ENCODE peak calls at places on chromosomes 2 and 18, in seven cellular contexts. One of them, this sample, is unnamed.

GRCh38 chr2:28393115-28393836 is 618 bp downstream of the FOSL2 start:
- DNase-seq in NCI-H1048: no peak
- DNase-seq in HuH-7.5: peak; percentile 43
- DNase-seq in SIG-M5: no peak
- DNase-seq in posterior vena cava: peak; percentile 93
- DNase-seq in SHP77: no peak
- DNase-seq in Daoy: peak; percentile 81
- DNase-seq in this sample: peak; percentile 80

GRCh38 chr2:226903179-226903578 is 67.3 kb downstream of the RHBDD1 start:
- DNase-seq in NCI-H1048: no peak
- DNase-seq in HuH-7.5: no peak
- DNase-seq in SIG-M5: no peak
- DNase-seq in posterior vena cava: no peak
- DNase-seq in SHP77: no peak
- DNase-seq in Daoy: peak; percentile 78
- DNase-seq in this sample: no peak

GRCh38 chr2:117087565-117088291 is 726.8 kb upstream of the DDX18 start:
- DNase-seq in NCI-H1048: no peak
- DNase-seq in HuH-7.5: no peak
- DNase-seq in SIG-M5: no peak
- DNase-seq in posterior vena cava: no peak
- DNase-seq in SHP77: no peak
- DNase-seq in Daoy: no peak
- DNase-seq in this sample: no peak

GRCh38 chr2:190404487-190404886 is 3.7 kb upstream of the MFSD6 start:
- DNase-seq in NCI-H1048: no peak
- DNase-seq in HuH-7.5: no peak
- DNase-seq in SIG-M5: peak; percentile 81
- DNase-seq in posterior vena cava: no peak
- DNase-seq in SHP77: no peak
- DNase-seq in Daoy: peak; percentile 53
- DNase-seq in this sample: peak; percentile 32

GRCh38 chr2:237862528-237862895 is 3.1 kb downstream of the RAMP1 start:
- DNase-seq in NCI-H1048: no peak
- DNase-seq in HuH-7.5: no peak
- DNase-seq in SIG-M5: no peak
- DNase-seq in posterior vena cava: no peak
- DNase-seq in SHP77: no peak
- DNase-seq in Daoy: no peak
- DNase-seq in this sample: no peak

GRCh38 chr2:20457661-20458630 is 11.1 kb downstream of the RHOB start:
- DNase-seq in NCI-H1048: no peak
- DNase-seq in HuH-7.5: no peak
- DNase-seq in SIG-M5: no peak
- DNase-seq in posterior vena cava: no peak
- DNase-seq in SHP77: no peak
- DNase-seq in Daoy: no peak
- DNase-seq in this sample: no peak

GRCh38 chr2:37713258-37713700 is 41.8 kb upstream of the CDC42EP3 start:
- DNase-seq in NCI-H1048: no peak
- DNase-seq in HuH-7.5: no peak
- DNase-seq in SIG-M5: peak; percentile 35
- DNase-seq in posterior vena cava: no peak
- DNase-seq in SHP77: no peak
- DNase-seq in Daoy: peak; percentile 88
- DNase-seq in this sample: no peak

GRCh38 chr2:99974275-99974674 is 168.1 kb downstream of the AFF3 start:
- DNase-seq in NCI-H1048: no peak
- DNase-seq in HuH-7.5: no peak
- DNase-seq in SIG-M5: no peak
- DNase-seq in posterior vena cava: no peak
- DNase-seq in SHP77: no peak
- DNase-seq in Daoy: peak; percentile 84
- DNase-seq in this sample: peak; percentile 30

GRCh38 chr2:26344581-26345283 is 1.2 kb upstream of the SELENOI start:
- DNase-seq in NCI-H1048: no peak
- DNase-seq in HuH-7.5: no peak
- DNase-seq in SIG-M5: no peak
- DNase-seq in posterior vena cava: no peak
- DNase-seq in SHP77: no peak
- DNase-seq in Daoy: peak; percentile 69
- DNase-seq in this sample: peak; percentile 49

GRCh38 chr2:20012282-20013060 is at the start of gene MATN3:
- DNase-seq in NCI-H1048: no peak
- DNase-seq in HuH-7.5: peak; percentile 60
- DNase-seq in SIG-M5: no peak
- DNase-seq in posterior vena cava: peak; percentile 82
- DNase-seq in SHP77: no peak
- DNase-seq in Daoy: peak; percentile 46
- DNase-seq in this sample: peak; percentile 38

GRCh38 chr18:42781298-42781815 is 334.1 kb downstream of the RIT2 start:
- DNase-seq in NCI-H1048: no peak
- DNase-seq in HuH-7.5: no peak
- DNase-seq in SIG-M5: no peak
- DNase-seq in posterior vena cava: no peak
- DNase-seq in SHP77: no peak
- DNase-seq in Daoy: no peak
- DNase-seq in this sample: no peak

GRCh38 chr2:164976301-164976700 is 21.0 kb upstream of the SLC38A11 start:
- DNase-seq in NCI-H1048: no peak
- DNase-seq in HuH-7.5: no peak
- DNase-seq in SIG-M5: no peak
- DNase-seq in posterior vena cava: no peak
- DNase-seq in SHP77: no peak
- DNase-seq in Daoy: no peak
- DNase-seq in this sample: no peak

GRCh38 chr2:41716497-41716896 is 331.3 kb upstream of the PKDCC start:
- DNase-seq in NCI-H1048: no peak
- DNase-seq in HuH-7.5: no peak
- DNase-seq in SIG-M5: no peak
- DNase-seq in posterior vena cava: no peak
- DNase-seq in SHP77: peak; percentile 29
- DNase-seq in Daoy: no peak
- DNase-seq in this sample: no peak

GRCh38 chr2:238847841-238848565 is at the start of gene TWIST2:
- DNase-seq in NCI-H1048: no peak
- DNase-seq in HuH-7.5: no peak
- DNase-seq in SIG-M5: no peak
- DNase-seq in posterior vena cava: peak; percentile 93
- DNase-seq in SHP77: no peak
- DNase-seq in Daoy: peak; percentile 92
- DNase-seq in this sample: no peak

GRCh38 chr2:222912776-222913175 is 51.9 kb downstream of the ACSL3 start:
- DNase-seq in NCI-H1048: no peak
- DNase-seq in HuH-7.5: no peak
- DNase-seq in SIG-M5: no peak
- DNase-seq in posterior vena cava: no peak
- DNase-seq in SHP77: no peak
- DNase-seq in Daoy: no peak
- DNase-seq in this sample: no peak

GRCh38 chr2:121171625-121172119 is 113.3 kb downstream of the TFCP2L1 start:
- DNase-seq in NCI-H1048: no peak
- DNase-seq in HuH-7.5: no peak
- DNase-seq in SIG-M5: no peak
- DNase-seq in posterior vena cava: no peak
- DNase-seq in SHP77: no peak
- DNase-seq in Daoy: peak; percentile 59
- DNase-seq in this sample: no peak

GRCh38 chr2:213227458-213227857 is 56.8 kb upstream of the SPAG16 start:
- DNase-seq in NCI-H1048: no peak
- DNase-seq in HuH-7.5: no peak
- DNase-seq in SIG-M5: no peak
- DNase-seq in posterior vena cava: no peak
- DNase-seq in SHP77: no peak
- DNase-seq in Daoy: peak; percentile 15
- DNase-seq in this sample: no peak

GRCh38 chr2:120522151-120522751 is 176.3 kb downstream of the INHBB start:
- DNase-seq in NCI-H1048: no peak
- DNase-seq in HuH-7.5: no peak
- DNase-seq in SIG-M5: no peak
- DNase-seq in posterior vena cava: peak; percentile 79
- DNase-seq in SHP77: no peak
- DNase-seq in Daoy: no peak
- DNase-seq in this sample: no peak

GRCh38 chr2:136255648-136256461 is 137.9 kb upstream of the CXCR4 start:
- DNase-seq in NCI-H1048: no peak
- DNase-seq in HuH-7.5: no peak
- DNase-seq in SIG-M5: peak; percentile 97
- DNase-seq in posterior vena cava: no peak
- DNase-seq in SHP77: no peak
- DNase-seq in Daoy: no peak
- DNase-seq in this sample: no peak

GRCh38 chr2:219252084-219252483 is 959 bp upstream of the TUBA4B start:
- DNase-seq in NCI-H1048: no peak
- DNase-seq in HuH-7.5: no peak
- DNase-seq in SIG-M5: no peak
- DNase-seq in posterior vena cava: peak; percentile 72
- DNase-seq in SHP77: no peak
- DNase-seq in Daoy: peak; percentile 28
- DNase-seq in this sample: no peak

GRCh38 chr2:231429152-231429551 is 33.6 kb downstream of the B3GNT7 start:
- DNase-seq in NCI-H1048: no peak
- DNase-seq in HuH-7.5: no peak
- DNase-seq in SIG-M5: no peak
- DNase-seq in posterior vena cava: peak; percentile 15
- DNase-seq in SHP77: no peak
- DNase-seq in Daoy: no peak
- DNase-seq in this sample: no peak

GRCh38 chr2:46365913-46366674 is 68.9 kb downstream of the EPAS1 start:
- DNase-seq in NCI-H1048: no peak
- DNase-seq in HuH-7.5: no peak
- DNase-seq in SIG-M5: no peak
- DNase-seq in posterior vena cava: no peak
- DNase-seq in SHP77: no peak
- DNase-seq in Daoy: no peak
- DNase-seq in this sample: no peak

GRCh38 chr2:66574701-66575624 is 140.0 kb downstream of the MEIS1 start:
- DNase-seq in NCI-H1048: peak; percentile 54
- DNase-seq in HuH-7.5: peak; percentile 83
- DNase-seq in SIG-M5: no peak
- DNase-seq in posterior vena cava: peak; percentile 89
- DNase-seq in SHP77: peak; percentile 83
- DNase-seq in Daoy: peak; percentile 84
- DNase-seq in this sample: peak; percentile 62

GRCh38 chr2:85012431-85012830 is 41.5 kb downstream of the KCMF1 start:
- DNase-seq in NCI-H1048: no peak
- DNase-seq in HuH-7.5: no peak
- DNase-seq in SIG-M5: no peak
- DNase-seq in posterior vena cava: no peak
- DNase-seq in SHP77: no peak
- DNase-seq in Daoy: no peak
- DNase-seq in this sample: no peak

GRCh38 chr2:30679416-30680088 is 127.7 kb downstream of the CAPN13 start:
- DNase-seq in NCI-H1048: no peak
- DNase-seq in HuH-7.5: no peak
- DNase-seq in SIG-M5: no peak
- DNase-seq in posterior vena cava: no peak
- DNase-seq in SHP77: no peak
- DNase-seq in Daoy: peak; percentile 56
- DNase-seq in this sample: peak; percentile 48

GRCh38 chr2:198596985-198597384 is 792.6 kb downstream of the PLCL1 start:
- DNase-seq in NCI-H1048: no peak
- DNase-seq in HuH-7.5: no peak
- DNase-seq in SIG-M5: no peak
- DNase-seq in posterior vena cava: no peak
- DNase-seq in SHP77: no peak
- DNase-seq in Daoy: no peak
- DNase-seq in this sample: no peak

GRCh38 chr2:218286570-218287459 is 5.5 kb downstream of the TMBIM1 start:
- DNase-seq in NCI-H1048: no peak
- DNase-seq in HuH-7.5: peak; percentile 77
- DNase-seq in SIG-M5: peak; percentile 87
- DNase-seq in posterior vena cava: peak; percentile 96
- DNase-seq in SHP77: peak; percentile 22
- DNase-seq in Daoy: peak; percentile 95
- DNase-seq in this sample: peak; percentile 92

This sample was measured in SW480.